ENCODE peak calls at places on chromosomes 7 and 10, in five cellular contexts. One of them, this sample, is unnamed.
A peak's percentile ranks its signal among the peaks of the same experiment; 100 is the strongest.

GRCh38 chr7:128266891-128267839 is 26.1 kb downstream of the LEP start:
- DNase-seq in K562: no peak
- DNase-seq in HepG2: peak; percentile 15
- DNase-seq in GM12892: no peak
- DNase-seq in GM12878: no peak
- DNase-seq in this sample: no peak

GRCh38 chr10:132479024-132479602 is 58.5 kb upstream of the INPP5A start:
- DNase-seq in K562: no peak
- DNase-seq in GM12878: no peak
- DNase-seq in HepG2: no peak
- DNase-seq in GM12892: peak; percentile 13
- DNase-seq in this sample: no peak

GRCh38 chr7:20164420-20165145 is 52.6 kb downstream of the MACC1 start:
- DNase-seq in K562: no peak
- DNase-seq in GM12892: no peak
- DNase-seq in GM12878: no peak
- DNase-seq in HepG2: no peak
- DNase-seq in this sample: no peak

GRCh38 chr7:128845987-128846386 is 15.8 kb downstream of the FLNC start:
- DNase-seq in K562: no peak
- DNase-seq in GM12892: no peak
- DNase-seq in HepG2: no peak
- DNase-seq in GM12878: no peak
- DNase-seq in this sample: no peak

GRCh38 chr7:22885824-22886255 is 63.2 kb upstream of the TOMM7 start:
- DNase-seq in K562: no peak
- DNase-seq in HepG2: no peak
- DNase-seq in GM12878: peak; percentile 88
- DNase-seq in GM12892: peak; percentile 40
- DNase-seq in this sample: peak; percentile 47

GRCh38 chr10:47164800-47165128 is 135.2 kb upstream of the GDF10 start:
- DNase-seq in K562: no peak
- DNase-seq in GM12878: no peak
- DNase-seq in GM12892: no peak
- DNase-seq in HepG2: no peak
- DNase-seq in this sample: no peak

GRCh38 chr7:132508724-132509348 is 67.4 kb downstream of the PLXNA4 start:
- DNase-seq in GM12878: no peak
- DNase-seq in K562: no peak
- DNase-seq in GM12892: no peak
- DNase-seq in HepG2: no peak
- DNase-seq in this sample: no peak

GRCh38 chr7:42226354-42226941 is 10.6 kb downstream of the GLI3 start:
- DNase-seq in GM12892: no peak
- DNase-seq in HepG2: no peak
- DNase-seq in K562: no peak
- DNase-seq in GM12878: no peak
- DNase-seq in this sample: no peak

GRCh38 chr10:9296206-9296605 is 1241.7 kb downstream of the GATA3 start:
- DNase-seq in GM12892: no peak
- DNase-seq in GM12878: no peak
- DNase-seq in HepG2: no peak
- DNase-seq in K562: no peak
- DNase-seq in this sample: no peak

GRCh38 chr10:73131295-73131694 is 21.0 kb downstream of the NUDT13 start:
- DNase-seq in HepG2: no peak
- DNase-seq in GM12878: no peak
- DNase-seq in K562: no peak
- DNase-seq in GM12892: no peak
- DNase-seq in this sample: no peak

DNA sequence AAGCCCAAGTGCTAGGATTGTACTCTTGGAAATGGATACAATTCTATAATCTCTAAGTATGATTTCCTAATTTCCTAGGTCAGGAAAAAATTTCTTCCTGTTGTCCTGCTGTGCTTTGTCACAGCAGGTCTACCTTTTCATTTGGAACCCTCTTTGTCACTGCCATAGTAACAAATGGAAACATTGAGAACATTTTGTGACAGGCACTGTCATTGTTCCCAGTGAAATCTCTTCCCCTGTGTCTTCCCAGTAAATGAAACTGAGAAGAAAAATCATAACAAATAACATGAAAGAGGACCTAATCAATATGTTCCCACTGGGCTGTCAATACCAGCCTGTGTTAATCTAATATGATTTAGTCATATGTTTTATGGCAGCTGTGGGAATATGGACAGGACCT is 150.9 kb upstream of the KAT6B start:
- DNase-seq in K562: no peak
- DNase-seq in GM12878: no peak
- DNase-seq in GM12892: no peak
- DNase-seq in HepG2: no peak
- DNase-seq in this sample: no peak
- TF ChIP-seq POLR2AphosphoS5 in K562: no peak
- TF ChIP-seq POLR2AphosphoS5 in GM12878: no peak
- TF ChIP-seq POLR2AphosphoS5 in GM12892: no peak
- TF ChIP-seq POLR2AphosphoS5 in HepG2: no peak
- TF ChIP-seq POLR2AphosphoS5 in this sample: no peak

DNA sequence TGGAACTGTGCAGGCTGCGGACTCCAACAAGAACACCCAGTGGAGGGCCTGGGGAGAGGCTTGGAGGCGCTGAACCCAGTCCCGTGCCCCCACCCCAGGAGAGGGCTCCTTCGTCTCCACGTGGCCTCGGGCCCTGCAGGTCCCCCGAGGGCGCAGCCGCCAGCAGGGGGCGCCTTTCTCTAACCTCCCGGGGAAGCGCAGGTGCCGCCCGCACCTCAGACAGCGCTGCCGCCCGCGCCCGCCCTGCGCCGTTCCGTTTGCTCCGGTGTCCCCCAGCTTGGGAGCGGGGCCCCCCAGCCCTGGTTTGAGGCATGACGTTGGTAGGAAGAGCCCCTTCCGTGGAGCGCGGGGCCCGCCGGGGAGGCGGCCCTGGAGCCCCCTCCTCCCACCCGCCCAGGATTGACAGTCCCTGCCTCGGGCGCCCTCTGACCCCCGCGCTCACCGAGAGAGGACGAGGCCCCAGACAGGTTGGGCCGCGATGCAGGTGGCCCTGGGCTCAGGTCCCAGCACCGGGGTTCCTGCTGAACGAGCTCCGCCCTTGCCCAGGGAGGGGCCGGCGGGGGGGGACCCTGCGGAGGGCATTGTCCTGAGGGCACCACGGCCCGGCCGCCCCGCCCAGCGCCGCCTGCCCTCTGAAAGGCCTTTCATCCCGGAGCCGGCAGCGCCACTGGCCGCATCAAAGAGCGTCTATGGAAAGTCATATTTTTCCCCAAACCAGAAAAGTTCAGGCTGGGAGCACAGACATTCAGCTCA is 42.9 kb downstream of the FOXL3 start:
- DNase-seq in GM12878: no peak
- DNase-seq in HepG2: peak; percentile 60
- DNase-seq in K562: peak; percentile 87
- DNase-seq in GM12892: no peak
- DNase-seq in this sample: peak; percentile 82
- TF ChIP-seq POLR2A in GM12878: no peak
- TF ChIP-seq POLR2A in HepG2: no peak
- TF ChIP-seq POLR2A in K562: no peak
- TF ChIP-seq POLR2A in GM12892: no peak
- TF ChIP-seq POLR2A in this sample: no peak

GRCh38 chr10:75404023-75404334 is 2.4 kb upstream of the ZNF503 start:
- DNase-seq in GM12878: no peak
- DNase-seq in K562: no peak
- DNase-seq in HepG2: no peak
- DNase-seq in GM12892: no peak
- DNase-seq in this sample: no peak

GRCh38 chr10:75403144-75404022 is 1.8 kb upstream of the ZNF503 start:
- DNase-seq in HepG2: peak; percentile 18
- DNase-seq in K562: no peak
- DNase-seq in GM12892: no peak
- DNase-seq in GM12878: no peak
- DNase-seq in this sample: no peak

GRCh38 chr10:75405201-75406143 is 3.9 kb upstream of the ZNF503 start:
- DNase-seq in GM12892: no peak
- DNase-seq in K562: no peak
- DNase-seq in HepG2: peak; percentile 89
- DNase-seq in GM12878: no peak
- DNase-seq in this sample: no peak

GRCh38 chr10:75406158-75407065 is 4.8 kb upstream of the ZNF503 start:
- DNase-seq in GM12878: no peak
- DNase-seq in HepG2: no peak
- DNase-seq in K562: no peak
- DNase-seq in GM12892: no peak
- DNase-seq in this sample: no peak

DNA sequence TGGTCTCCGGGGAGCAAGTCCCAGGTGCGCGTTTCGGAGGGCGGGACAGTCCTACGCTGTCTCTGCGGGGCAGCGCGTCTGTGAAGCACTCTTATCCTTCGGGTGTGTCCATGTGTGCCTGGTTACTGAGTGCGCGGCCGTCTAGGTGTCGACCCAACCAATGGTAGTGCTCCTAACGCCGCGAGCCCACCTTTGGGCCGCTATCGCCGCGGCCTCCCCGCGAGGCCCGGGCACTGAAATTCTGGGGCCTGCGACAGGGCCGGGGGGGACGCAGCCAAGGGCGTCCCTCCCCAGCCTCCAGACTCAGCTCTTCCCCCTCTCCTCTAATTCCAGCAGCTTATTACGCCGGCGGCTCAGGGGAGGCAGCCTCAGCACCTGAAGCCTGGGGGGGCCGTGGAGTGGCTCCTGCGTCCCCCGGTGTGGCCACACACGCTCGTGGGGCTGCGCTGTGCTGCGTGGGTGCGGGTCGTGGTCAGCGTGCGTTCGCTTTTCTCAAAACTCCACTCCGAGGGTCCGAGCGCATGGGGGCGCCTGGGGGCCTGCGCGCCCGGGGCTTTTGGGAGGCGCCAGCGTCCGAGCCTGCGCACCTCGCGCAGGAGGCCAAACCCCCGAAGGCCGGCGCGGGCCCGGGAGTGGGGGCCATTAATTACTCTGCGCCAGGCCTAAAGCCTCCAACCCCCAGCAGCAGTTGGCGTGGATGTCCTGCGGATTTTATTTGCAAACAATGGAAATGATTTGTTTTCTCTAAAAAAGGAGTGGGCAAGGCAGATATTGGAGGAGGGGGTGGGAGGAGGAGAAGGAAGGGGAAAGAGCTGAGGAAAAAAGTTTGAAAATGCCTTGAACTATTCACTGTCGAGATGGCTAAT is 3.0 kb upstream of the ZNF503 start:
- DNase-seq in GM12892: peak; percentile 33
- DNase-seq in GM12878: no peak
- DNase-seq in K562: no peak
- DNase-seq in HepG2: peak; percentile 67
- DNase-seq in this sample: no peak
- TF ChIP-seq TAF1 in GM12892: no peak
- TF ChIP-seq TAF1 in GM12878: no peak
- TF ChIP-seq TAF1 in K562: no peak
- TF ChIP-seq TAF1 in HepG2: peak; percentile 74
- TF ChIP-seq TAF1 in this sample: no peak

GRCh38 chr10:15084502-15084922 is 4.1 kb downstream of the ACBD7 start:
- DNase-seq in HepG2: peak; percentile 98
- DNase-seq in GM12878: no peak
- DNase-seq in GM12892: no peak
- DNase-seq in K562: peak; percentile 47
- DNase-seq in this sample: no peak

GRCh38 chr10:15083674-15084501 is 4.7 kb downstream of the ACBD7 start:
- DNase-seq in K562: no peak
- DNase-seq in HepG2: no peak
- DNase-seq in GM12892: no peak
- DNase-seq in GM12878: no peak
- DNase-seq in this sample: no peak

GRCh38 chr10:15092855-15093408 is 4.2 kb upstream of the RPP38 start:
- DNase-seq in GM12892: no peak
- DNase-seq in GM12878: no peak
- DNase-seq in K562: no peak
- DNase-seq in HepG2: no peak
- DNase-seq in this sample: no peak

GRCh38 chr10:15091418-15091817 is 2.8 kb upstream of the ACBD7 start:
- DNase-seq in GM12878: no peak
- DNase-seq in GM12892: no peak
- DNase-seq in HepG2: no peak
- DNase-seq in K562: no peak
- DNase-seq in this sample: no peak

GRCh38 chr10:15088428-15089261 is at the start of gene ACBD7:
- DNase-seq in HepG2: peak; percentile 60
- DNase-seq in K562: peak; percentile 96
- DNase-seq in GM12878: no peak
- DNase-seq in GM12892: peak; percentile 94
- DNase-seq in this sample: peak; percentile 93
- TF ChIP-seq POLR2AphosphoS5 in HepG2: no peak
- TF ChIP-seq POLR2AphosphoS5 in K562: no peak
- TF ChIP-seq POLR2AphosphoS5 in GM12878: no peak
- TF ChIP-seq POLR2AphosphoS5 in GM12892: no peak
- TF ChIP-seq POLR2AphosphoS5 in this sample: no peak

GRCh38 chr7:130940907-130941306 is 206.9 kb upstream of the KLF14 start:
- DNase-seq in K562: no peak
- DNase-seq in GM12878: no peak
- DNase-seq in GM12892: no peak
- DNase-seq in HepG2: no peak
- DNase-seq in this sample: no peak

GRCh38 chr7:130943336-130943901 is 209.4 kb upstream of the KLF14 start:
- DNase-seq in HepG2: no peak
- DNase-seq in K562: peak; percentile 56
- DNase-seq in GM12878: no peak
- DNase-seq in GM12892: no peak
- DNase-seq in this sample: no peak

GRCh38 chr7:130940326-130940725 is 206.3 kb upstream of the KLF14 start:
- DNase-seq in K562: no peak
- DNase-seq in GM12892: no peak
- DNase-seq in GM12878: no peak
- DNase-seq in HepG2: no peak
- DNase-seq in this sample: no peak

GRCh38 chr7:130942211-130942964 is 208.4 kb upstream of the KLF14 start:
- DNase-seq in GM12878: no peak
- DNase-seq in GM12892: no peak
- DNase-seq in HepG2: peak; percentile 70
- DNase-seq in K562: peak; percentile 80
- DNase-seq in this sample: no peak

DNA sequence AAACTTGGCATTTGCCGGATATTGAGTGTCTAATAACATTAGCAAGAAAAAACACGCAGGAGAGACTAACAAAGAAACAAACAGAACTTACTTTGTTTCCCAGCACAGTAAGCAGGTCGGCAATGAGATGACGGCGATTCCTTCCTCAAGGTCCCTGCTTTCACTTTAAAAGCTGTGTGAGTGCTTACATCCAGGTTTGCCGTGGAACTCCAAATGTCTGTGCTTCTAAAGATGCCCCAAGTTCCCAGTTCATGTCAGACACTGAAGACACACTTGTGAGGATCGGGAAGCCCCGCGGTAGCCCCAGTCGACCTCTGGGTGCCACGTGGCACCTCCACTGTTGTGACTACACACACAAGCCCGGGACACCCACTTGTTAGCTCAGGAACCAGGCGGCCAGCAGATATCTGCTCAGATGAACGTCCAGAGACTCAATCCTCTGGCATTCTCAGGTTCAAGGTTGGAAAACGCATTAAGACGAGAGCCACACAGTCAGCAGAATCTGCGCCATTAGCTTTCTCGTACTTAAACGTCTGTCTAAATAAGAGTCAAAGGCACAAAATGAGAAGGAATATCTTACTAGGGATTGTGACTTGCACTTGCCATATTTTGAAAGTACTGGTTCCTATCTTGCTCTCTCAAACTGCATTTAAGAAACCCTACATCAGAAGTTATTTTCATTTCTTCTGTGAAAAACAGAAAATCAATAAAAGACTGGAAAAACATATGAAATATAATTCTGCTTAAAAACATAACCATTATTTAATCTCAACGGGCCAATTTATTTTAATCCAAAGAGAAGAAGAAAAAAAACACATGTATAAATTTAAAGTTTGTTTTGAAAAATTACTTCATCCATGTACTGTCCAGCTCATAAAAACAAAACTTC is 207.6 kb upstream of the KLF14 start:
- DNase-seq in K562: peak; percentile 81
- DNase-seq in GM12878: no peak
- DNase-seq in GM12892: no peak
- DNase-seq in HepG2: peak; percentile 75
- DNase-seq in this sample: no peak
- TF ChIP-seq POLR2A in K562: peak; percentile 82
- TF ChIP-seq POLR2A in GM12878: peak; percentile 54
- TF ChIP-seq POLR2A in GM12892: peak; percentile 24
- TF ChIP-seq POLR2A in HepG2: peak; percentile 69
- TF ChIP-seq POLR2A in this sample: no peak